ENCODE peak calls at places on chromosomes 1 and 21, in nine cellular contexts. D is ovary, K is sigmoid colon, X is H1, I is upper lobe of left lung, J is SK-N-SH, M is GM12878, R is A549, Y is transverse colon. Q is an unnamed sample.

GRCh38 chr1:76891931-76892330 is 24.7 kb downstream of the ST6GALNAC5 start:
- DNase-seq in D (no peak), K (no peak), X (no peak), I (no peak), J (no peak), M (no peak), R (no peak), Y (no peak), Q (no peak)

GRCh38 chr1:61344711-61345110 is 262.4 kb downstream of the NFIA start:
- DNase-seq in D (no peak), K (no peak), X (no peak), I (no peak), J (no peak), M (no peak), R (no peak), Y (no peak), Q (no peak)

GRCh38 chr21:36463204-36463603 is 16.7 kb downstream of the CLDN14 start:
- DNase-seq in D (no peak), K (no peak), X (no peak), I (no peak), J (no peak), M (no peak), R (no peak), Y (no peak), Q (no peak)

GRCh38 chr1:184296466-184297243 is 90.2 kb upstream of the C1orf21 start:
- DNase-seq in D (peak), K (peak), X (no peak), I (no peak), J (no peak), M (no peak), R (no peak), Y (peak), Q (peak)

GRCh38 chr1:210796421-210796820 is 337.5 kb downstream of the KCNH1 start:
- DNase-seq in D (no peak), K (no peak), X (no peak), I (no peak), J (no peak), M (no peak), R (no peak), Y (no peak), Q (no peak)

GRCh38 chr1:30522031-30523004 is 201.1 kb downstream of the MATN1 start:
- DNase-seq in D (peak), K (peak), X (peak), I (no peak), J (no peak), M (no peak), R (no peak), Y (no peak), Q (no peak)

GRCh38 chr1:162838863-162839262 is 22.1 kb downstream of the CCDC190 start:
- DNase-seq in D (no peak), K (no peak), X (no peak), I (no peak), J (no peak), M (no peak), R (no peak), Y (no peak), Q (no peak)

GRCh38 chr1:22831729-22832413 is 121.2 kb downstream of the EPHB2 start:
- DNase-seq in D (no peak), K (no peak), X (no peak), I (no peak), J (no peak), M (no peak), R (peak), Y (peak), Q (peak)

GRCh38 chr1:226541631-226542622 is 6.6 kb upstream of the STUM start:
- DNase-seq in D (peak), K (peak), X (no peak), I (no peak), J (no peak), M (no peak), R (no peak), Y (peak), Q (peak)

GRCh38 chr1:93029317-93029716 is 49.8 kb upstream of the MTF2 start:
- DNase-seq in D (no peak), K (no peak), X (no peak), I (no peak), J (no peak), M (peak), R (no peak), Y (no peak), Q (no peak)

GRCh38 chr1:93033029-93033428 is 46.1 kb upstream of the MTF2 start:
- DNase-seq in D (no peak), K (no peak), X (no peak), I (no peak), J (no peak), M (peak), R (no peak), Y (no peak), Q (no peak)

GRCh38 chr1:93036672-93037071 is 42.4 kb upstream of the MTF2 start:
- DNase-seq in D (no peak), K (no peak), X (no peak), I (no peak), J (no peak), M (no peak), R (no peak), Y (no peak), Q (no peak)

GRCh38 chr1:93034397-93034796 is 44.7 kb upstream of the MTF2 start:
- DNase-seq in D (no peak), K (no peak), X (no peak), I (no peak), J (no peak), M (no peak), R (no peak), Y (no peak), Q (no peak)

GRCh38 chr1:93033785-93034184 is 45.3 kb upstream of the MTF2 start:
- DNase-seq in D (no peak), K (no peak), X (no peak), I (no peak), J (no peak), M (peak), R (no peak), Y (no peak), Q (no peak)
- TF ChIP-seq EP300 in D (no peak), K (no peak), X (no peak), I (no peak), J (no peak), M (no peak), R (no peak), Y (no peak), Q (no peak)

GRCh38 chr1:10085076-10085475 is 52.3 kb downstream of the UBE4B start:
- DNase-seq in D (no peak), K (no peak), X (no peak), I (no peak), J (no peak), M (no peak), R (no peak), Y (no peak), Q (no peak)
- TF ChIP-seq EP300 in D (no peak), K (no peak), X (no peak), I (no peak), J (no peak), M (no peak), R (no peak), Y (no peak), Q (no peak)

DNA sequence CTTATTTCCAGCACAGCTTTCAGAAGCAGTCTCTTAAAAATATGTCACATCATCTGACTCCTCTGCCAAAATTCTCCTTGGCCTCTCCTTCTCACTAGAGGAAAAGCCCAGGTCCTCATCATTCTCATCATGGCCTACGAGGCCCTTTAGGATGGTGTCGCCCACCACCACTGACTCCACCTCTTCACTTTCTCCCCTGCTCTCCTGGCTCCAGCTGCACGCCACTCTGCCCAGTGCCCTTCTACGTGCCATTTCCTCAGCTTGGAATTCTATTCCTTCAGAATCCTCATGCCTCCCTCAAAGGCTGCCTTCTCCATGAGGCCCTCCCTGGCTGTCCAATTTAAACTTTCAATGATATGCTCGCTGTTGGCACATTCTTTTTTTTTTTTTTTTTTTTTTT is 25.3 kb upstream of the BTG2 start:
- DNase-seq in D (no peak), K (no peak), X (no peak), I (no peak), J (no peak), M (no peak), R (no peak), Y (no peak), Q (no peak)
- TF ChIP-seq EP300 in D (no peak), K (no peak), X (no peak), I (no peak), J (no peak), M (no peak), R (no peak), Y (no peak), Q (no peak)

DNA sequence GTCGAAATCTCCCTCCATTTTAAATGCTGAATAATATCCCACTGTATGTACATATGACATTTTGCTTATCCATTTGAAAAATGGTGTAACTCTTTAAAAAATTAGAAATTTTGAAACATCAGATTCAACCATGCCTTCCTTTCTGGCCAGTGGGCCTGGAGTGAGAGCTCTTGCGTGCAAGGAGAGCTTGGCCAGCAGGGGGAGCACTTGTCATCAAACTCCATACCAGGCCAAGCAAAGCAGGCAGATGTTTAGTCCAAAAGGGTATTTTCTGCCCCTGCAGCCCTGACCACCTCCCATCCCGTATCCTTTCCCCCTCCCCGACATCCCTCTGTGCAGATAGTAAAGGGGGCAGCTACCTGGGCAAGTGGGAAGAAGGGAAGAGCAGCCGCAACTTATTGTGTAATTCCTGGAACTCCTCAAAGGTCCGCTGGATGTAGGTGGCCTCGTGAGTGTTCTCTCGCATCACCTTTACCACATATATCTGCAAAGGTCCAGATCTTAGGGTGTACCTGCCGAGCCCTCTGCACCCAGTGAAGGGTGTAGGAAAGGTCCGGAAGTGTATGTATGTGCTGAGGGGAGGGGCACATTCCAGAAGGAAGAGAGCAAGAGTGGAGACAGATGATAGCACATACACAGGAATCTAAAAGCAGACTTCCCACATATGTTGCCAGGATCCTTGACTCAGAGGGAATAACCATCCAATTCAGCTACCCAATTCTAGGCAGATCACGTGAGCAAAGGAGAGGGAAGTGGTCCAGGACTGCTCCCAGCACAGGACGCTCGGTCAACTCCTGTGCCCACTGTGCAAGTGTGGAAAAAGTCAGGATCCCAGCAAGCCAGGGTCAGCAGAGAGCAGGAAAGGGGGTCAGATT is 19.9 kb upstream of the PPP1R15B start:
- DNase-seq in D (peak), K (peak), X (peak), I (no peak), J (peak), M (no peak), R (peak), Y (peak), Q (peak)
- TF ChIP-seq EP300 in D (no peak), K (no peak), X (no peak), I (no peak), J (no peak), M (no peak), R (no peak), Y (no peak), Q (no peak)

GRCh38 chr1:10339036-10339567 is 59.8 kb upstream of the PGD start:
- DNase-seq in D (no peak), K (no peak), X (no peak), I (no peak), J (no peak), M (no peak), R (no peak), Y (no peak), Q (no peak)
- TF ChIP-seq EP300 in D (no peak), K (no peak), X (no peak), I (no peak), J (no peak), M (no peak), R (no peak), Y (no peak), Q (no peak)

DNA sequence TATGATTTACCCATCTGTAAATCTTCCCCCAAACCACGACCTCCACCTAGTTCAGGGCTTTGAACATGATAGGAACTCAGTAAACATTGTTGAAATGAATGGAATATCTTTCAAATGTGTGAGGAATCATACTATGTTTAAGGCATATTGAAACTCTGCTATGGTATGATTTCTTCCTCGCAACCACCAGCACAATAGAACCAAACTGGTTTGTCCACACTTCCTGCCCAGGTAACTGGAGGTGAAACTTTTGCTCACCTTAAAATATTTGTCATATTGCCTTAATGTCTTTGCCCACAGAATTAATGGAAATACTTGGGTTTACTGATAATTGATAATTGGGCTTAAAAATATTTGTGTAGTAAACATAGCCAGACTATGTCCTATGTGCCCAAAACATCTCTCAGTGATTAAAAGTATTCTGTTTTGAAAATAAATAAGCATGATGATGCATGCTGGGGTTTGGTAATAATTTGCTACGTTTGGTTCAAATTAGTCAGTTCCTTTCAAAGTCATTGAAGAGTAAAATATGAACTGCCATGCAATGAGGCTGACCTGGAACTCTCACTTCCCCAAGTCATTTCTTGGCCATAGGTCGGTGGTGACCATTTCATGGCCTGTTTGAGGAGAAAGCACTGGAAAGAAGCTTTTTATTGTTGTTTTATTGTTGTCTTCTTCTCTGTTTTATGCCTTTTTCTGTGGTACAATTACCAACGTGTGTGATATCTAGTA is 73.3 kb downstream of the TNFSF18 start:
- DNase-seq in D (no peak), K (no peak), X (no peak), I (no peak), J (no peak), M (no peak), R (no peak), Y (no peak), Q (no peak)
- TF ChIP-seq EP300 in D (no peak), K (no peak), X (no peak), I (no peak), J (no peak), M (no peak), R (no peak), Y (no peak), Q (no peak)

GRCh38 chr1:208252126-208252853 is 8.1 kb upstream of the PLXNA2 start:
- DNase-seq in D (peak), K (no peak), X (peak), I (no peak), J (peak), M (no peak), R (peak), Y (no peak), Q (no peak)
- TF ChIP-seq EP300 in D (no peak), K (no peak), X (no peak), I (no peak), J (no peak), M (no peak), R (no peak), Y (no peak), Q (no peak)

Q was measured in stomach.